ENCODE peak calls at places on chromosomes 11 and 22, in five cellular contexts. E is mammary epithelial cell, D is fibroblast of lung, Y is OCI-LY7, J is GM23248. Q is an unnamed sample. For H3K9me3, the result is how much of the 10 kb centered on the place peaks cover.

GRCh38 chr11:7523416-7524210 is 9.8 kb downstream of the PPFIBP2 start:
- DNase-seq in E (no peak), Y (no peak), J (no peak), D (no peak), Q (no peak)

GRCh38 chr11:79461144-79461543 is 20.3 kb upstream of the TENM4 start:
- DNase-seq in D (peak), E (peak), Y (no peak), J (peak), Q (no peak)

GRCh38 chr11:35893796-35894475 is 49.9 kb upstream of the LDLRAD3 start:
- DNase-seq in Y (no peak), J (no peak), D (peak), E (peak), Q (no peak)

GRCh38 chr11:120079750-120080610 is 57.9 kb downstream of the TRIM29 start:
- DNase-seq in D (no peak), E (no peak), J (peak), Y (peak), Q (no peak)

GRCh38 chr11:109735139-109735538 is 313.1 kb downstream of the C11orf87 start:
- DNase-seq in Y (no peak), E (no peak), J (no peak), D (peak), Q (no peak)

GRCh38 chr11:69055598-69056516 is 7.1 kb downstream of the TPCN2 start:
- DNase-seq in Y (peak), J (no peak), D (no peak), E (no peak), Q (peak)

GRCh38 chr22:38397189-38398097 is 57.6 kb downstream of the KCNJ4 start:
- DNase-seq in E (peak), J (peak), Y (peak), D (peak), Q (peak)

GRCh38 chr11:72773291-72773690 is 20.6 kb downstream of the STARD10 start:
- DNase-seq in J (peak), Y (no peak), E (peak), D (peak), Q (no peak)

GRCh38 chr11:46674463-46675287 is 25.7 kb downstream of the ARHGAP1 start:
- DNase-seq in J (no peak), E (no peak), Y (peak), D (no peak), Q (no peak)

GRCh38 chr11:16526947-16527346 is 170.6 kb upstream of the SOX6 start:
- DNase-seq in D (no peak), Y (no peak), J (no peak), E (no peak), Q (no peak)

GRCh38 chr11:69356703-69357457 is 62.9 kb downstream of the MYEOV start:
- DNase-seq in J (no peak), Y (no peak), D (no peak), E (no peak), Q (peak)

GRCh38 chr11:7413961-7414728 is 71.2 kb upstream of the OLFML1 start:
- DNase-seq in Y (no peak), J (no peak), E (no peak), D (no peak), Q (no peak)

GRCh38 chr11:102223859-102224258 is 93.4 kb upstream of the BIRC3 start:
- DNase-seq in E (peak), D (peak), Y (no peak), J (peak), Q (no peak)

GRCh38 chr11:61812736-61813411 is 3.9 kb downstream of the FADS1 start:
- DNase-seq in J (no peak), Y (no peak), E (no peak), D (no peak), Q (no peak)

GRCh38 chr11:61811831-61812230 is 5.0 kb downstream of the FADS1 start:
- DNase-seq in J (no peak), D (no peak), E (no peak), Y (no peak), Q (no peak)

GRCh38 chr11:61806785-61807184 is 10.0 kb downstream of the FADS1 start:
- DNase-seq in D (no peak), Y (no peak), J (no peak), E (no peak), Q (no peak)

GRCh38 chr11:61814242-61814957 is 2.4 kb downstream of the FADS1 start:
- DNase-seq in E (peak), D (peak), Y (no peak), J (peak), Q (no peak)

GRCh38 chr11:61810671-61811175 is 6.1 kb downstream of the FADS1 start:
- DNase-seq in D (no peak), Y (no peak), J (no peak), E (no peak), Q (no peak)
- H3K4me3 ChIP-seq in D (no peak), Y (no peak), J (no peak), E (no peak), Q (no peak)

DNA sequence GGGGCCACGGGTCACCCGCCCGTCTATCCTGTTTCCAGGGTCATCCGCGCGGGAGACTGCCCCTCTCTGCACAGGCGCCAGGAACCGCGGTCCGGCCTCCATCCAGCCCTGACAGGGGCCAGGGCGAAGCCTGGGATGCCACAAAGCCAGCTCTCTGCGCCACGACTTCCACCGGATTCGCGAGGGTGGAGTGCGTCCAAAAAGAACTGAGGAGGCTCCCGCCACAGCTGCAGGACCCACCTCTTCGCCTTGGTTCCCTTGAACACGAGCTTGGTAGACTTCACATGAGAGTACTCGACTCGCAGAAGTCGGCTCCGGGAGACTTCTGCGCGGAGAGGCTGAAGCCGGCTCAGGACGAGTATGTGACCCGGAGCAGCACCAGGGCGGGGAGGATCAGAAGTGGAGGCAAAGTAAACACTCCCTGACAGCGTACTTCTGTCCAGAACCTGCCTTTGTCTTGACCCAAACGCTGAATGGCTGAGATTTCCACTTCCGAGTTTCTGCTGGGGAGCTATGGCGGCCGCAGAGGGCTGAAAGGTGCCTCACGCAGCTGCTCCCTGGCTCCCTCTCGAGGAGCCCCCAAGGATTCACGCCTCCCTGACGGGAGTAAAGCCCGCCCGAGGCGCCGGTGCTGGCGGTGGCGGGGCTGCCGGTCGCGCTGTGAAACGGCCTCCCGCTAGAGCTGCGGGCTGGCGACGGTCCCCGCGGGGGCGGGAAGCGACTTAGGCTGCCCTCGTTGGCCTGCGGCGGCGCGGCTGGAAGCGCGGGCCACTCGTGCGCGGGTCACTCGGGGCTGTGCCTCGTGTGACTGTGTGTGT is 4566.7 kb upstream of the OR11H1 start:
- DNase-seq in Y (no peak), J (no peak), D (no peak), E (no peak), Q (peak)
- H3K9me3 ChIP-seq in Y (under half), J (under half), D (under half), E (under half), Q (under half)

GRCh38 chr11:127000291-127000968 is at the start of gene KIRREL3:
- DNase-seq in J (peak), D (peak), E (peak), Y (no peak), Q (no peak)
- H3K4me3 ChIP-seq in J (peak), D (peak), E (peak), Y (no peak), Q (peak)

DNA sequence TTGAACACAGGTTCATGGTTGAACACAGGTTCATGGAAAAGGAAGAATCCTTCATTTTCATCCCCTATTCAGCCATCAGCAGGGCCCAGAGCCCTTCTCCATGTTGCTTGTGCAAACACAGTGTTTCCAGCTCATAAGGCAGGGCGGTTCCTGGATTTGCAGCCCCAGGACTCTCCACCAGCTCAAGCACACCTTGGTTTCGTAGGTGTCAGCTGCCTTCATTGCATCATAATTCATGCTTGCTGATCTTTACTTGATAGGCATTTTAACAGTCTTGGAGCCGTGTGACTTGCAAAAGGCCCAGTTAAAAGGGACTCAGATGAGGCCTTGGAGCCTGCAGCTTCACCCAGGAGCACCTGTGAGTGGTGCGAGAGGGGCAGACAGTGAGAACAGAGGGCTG is 318.1 kb upstream of the B3GAT1 start:
- DNase-seq in D (no peak), E (no peak), J (no peak), Y (no peak), Q (no peak)
- H3K9me3 ChIP-seq in D (under half), E (under half), J (under half), Y (under half), Q (under half)

DNA sequence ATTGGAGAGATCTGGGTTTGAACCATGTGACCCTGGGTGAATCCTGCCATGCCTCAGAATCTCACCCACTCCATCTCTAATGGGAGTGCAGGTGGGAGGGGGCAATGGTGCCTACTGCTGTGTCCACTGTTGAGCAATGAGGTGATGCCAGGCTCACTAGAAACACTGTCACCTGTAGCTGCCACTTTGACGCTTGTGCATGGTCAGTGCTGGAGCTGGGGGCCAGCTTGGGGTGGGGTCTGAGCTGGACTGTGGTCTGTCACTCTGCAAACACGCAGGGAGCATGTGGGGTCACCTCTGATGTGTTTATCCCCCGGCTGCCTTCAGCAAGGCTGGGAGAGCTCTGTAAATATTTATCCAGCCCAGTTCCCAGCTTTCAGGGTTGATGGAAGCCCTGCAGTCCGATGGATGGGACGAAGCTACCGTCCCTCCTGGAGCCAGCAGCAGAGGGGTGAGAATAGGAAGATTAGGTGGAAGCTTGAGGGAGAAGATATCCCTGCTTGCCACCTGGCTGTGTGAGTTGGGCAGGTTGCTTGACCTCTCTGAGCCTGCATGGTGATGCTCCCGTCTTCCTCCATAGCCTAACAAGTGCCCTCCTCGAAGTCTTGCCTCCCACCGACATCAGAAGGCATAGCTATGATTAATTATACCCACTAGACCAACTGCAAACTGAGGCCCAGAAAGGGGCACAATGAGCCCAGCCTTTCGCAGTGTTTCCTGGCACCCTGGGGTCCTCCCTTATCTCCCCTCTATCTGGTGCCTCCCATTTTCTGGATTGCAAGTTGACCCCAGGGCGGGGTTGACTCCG is 1.7 kb downstream of the MMP11 start:
- DNase-seq in D (no peak), Y (no peak), J (no peak), E (no peak), Q (no peak)
- H3K4me3 ChIP-seq in D (no peak), Y (no peak), J (no peak), E (no peak), Q (no peak)

GRCh38 chr22:48872271-48873260 is 955.1 kb downstream of the BRD1 start:
- DNase-seq in Y (no peak), E (no peak), D (no peak), J (no peak), Q (peak)

GRCh38 chr22:48870436-48870835 is 957.2 kb downstream of the BRD1 start:
- DNase-seq in D (no peak), J (no peak), Y (no peak), E (no peak), Q (no peak)

GRCh38 chr22:48869788-48870187 is 957.9 kb downstream of the BRD1 start:
- DNase-seq in E (no peak), J (no peak), Y (no peak), D (no peak), Q (no peak)

GRCh38 chr22:48869161-48869560 is 958.5 kb downstream of the BRD1 start:
- DNase-seq in J (no peak), D (no peak), Y (no peak), E (no peak), Q (peak)

DNA sequence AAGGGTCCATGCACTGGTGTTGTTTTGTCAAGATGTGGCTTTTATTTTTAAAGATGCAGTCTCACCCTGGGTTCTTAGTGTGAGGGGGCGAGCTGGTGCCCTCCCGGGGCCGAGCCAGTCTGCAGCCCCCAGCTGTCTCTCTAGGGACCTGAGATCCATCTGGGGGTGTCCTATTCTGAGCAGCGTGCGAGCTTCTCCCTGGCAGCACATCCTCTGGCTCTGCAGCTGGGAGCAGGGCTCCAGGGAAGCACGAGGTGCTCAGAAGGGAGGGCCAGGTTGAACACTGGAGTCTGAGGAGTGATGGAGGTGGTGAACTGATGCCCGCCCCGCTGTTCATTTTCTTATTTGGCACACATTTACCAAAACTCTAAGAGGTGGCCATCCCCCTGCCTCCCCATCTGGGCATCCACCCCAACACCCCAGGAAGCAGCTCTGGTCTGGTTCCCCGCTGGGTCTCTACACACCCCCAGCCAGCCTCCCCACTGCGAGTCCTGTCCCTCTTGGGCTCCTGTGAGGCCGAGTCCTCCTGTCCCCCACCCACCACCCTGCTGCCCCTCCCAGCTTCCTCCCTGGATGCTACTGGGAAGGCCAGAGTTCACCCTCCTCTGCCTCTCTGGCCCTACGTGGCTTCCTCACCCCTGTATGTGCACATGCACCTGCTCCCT is 956.4 kb downstream of the BRD1 start:
- DNase-seq in Y (no peak), J (no peak), D (no peak), E (no peak), Q (peak)
- H3K9me3 ChIP-seq in Y (under half), J (under half), D (under half), E (under half), Q (under half)

GRCh38 chr22:49963647-49964026 is 3.1 kb downstream of the PIM3 start:
- DNase-seq in Y (no peak), J (no peak), D (no peak), E (no peak), Q (peak)
- H3K4me3 ChIP-seq in Y (peak), J (no peak), D (no peak), E (peak), Q (peak)

GRCh38 chr22:47548953-47549740 is 786.7 kb downstream of the TBC1D22A start:
- DNase-seq in E (no peak), Y (no peak), D (no peak), J (no peak), Q (no peak)
- H3K9me3 ChIP-seq in E (half or more), Y (under half), D (under half), J (under half), Q (under half)